ENCODE peak calls at places on chromosomes 2 and 18, in six cellular contexts. L, F, N, D, G and I are unnamed samples.
A peak's percentile ranks its signal among the peaks of the same experiment; 100 is the strongest.

GRCh38 chr2:148907085-148907785 is 32.2 kb downstream of the KIF5C start:
- DNase-seq in L (no peak), F (no peak), N (no peak), D (no peak), G (no peak), I (no peak)

GRCh38 chr2:38268691-38269309 is 108.3 kb downstream of the ATL2 start:
- DNase-seq in L (no peak), F (peak; percentile 97), N (no peak), D (no peak), G (peak; percentile 46), I (no peak)

GRCh38 chr2:26805241-26805676 is 19.4 kb downstream of the CENPA start:
- DNase-seq in L (no peak), F (peak; percentile 57), N (no peak), D (no peak), G (peak; percentile 26), I (no peak)

GRCh38 chr2:227862227-227862740 is 9.1 kb upstream of the DAW1 start:
- DNase-seq in L (no peak), F (peak; percentile 86), N (no peak), D (no peak), G (no peak), I (peak; percentile 56)

GRCh38 chr2:131045925-131046579 is 47.2 kb downstream of the FAM168B start:
- DNase-seq in L (no peak), F (no peak), N (no peak), D (no peak), G (no peak), I (no peak)

GRCh38 chr2:107336536-107336935 is 450.6 kb upstream of the ST6GAL2 start:
- DNase-seq in L (no peak), F (peak; percentile 3), N (no peak), D (no peak), G (no peak), I (no peak)

GRCh38 chr2:144692661-144693060 is 172.7 kb upstream of the ZEB2 start:
- DNase-seq in L (no peak), F (no peak), N (no peak), D (no peak), G (no peak), I (no peak)

GRCh38 chr2:5982217-5982910 is 290.2 kb downstream of the SOX11 start:
- DNase-seq in L (no peak), F (no peak), N (no peak), D (no peak), G (no peak), I (no peak)

GRCh38 chr2:2849464-2850217 is 518.6 kb upstream of the MYT1L start:
- DNase-seq in L (no peak), F (no peak), N (no peak), D (no peak), G (no peak), I (no peak)

GRCh38 chr2:70199320-70199864 is 8.6 kb upstream of the C2orf42 start:
- DNase-seq in L (no peak), F (no peak), N (no peak), D (no peak), G (no peak), I (no peak)
- TF ChIP-seq CTCF in L (no peak), F (no peak), N (no peak), D (no peak), G (no peak), I (no peak)

GRCh38 chr18:4063545-4063944 is 391.6 kb downstream of the DLGAP1 start:
- DNase-seq in L (no peak), F (no peak), N (no peak), D (no peak), G (no peak), I (no peak)
- H3K9me3 ChIP-seq in L (peaks cover 28% of the 10 kb centered on the region), F (no peaks in the 10 kb centered on the region), N (no peaks in the 10 kb centered on the region), D (peaks cover 12% of the 10 kb centered on the region), G (peaks cover 6% of the 10 kb centered on the region), I (no peaks in the 10 kb centered on the region)

GRCh38 chr18:24273596-24273995 is 124.0 kb downstream of the OSBPL1A start:
- DNase-seq in L (no peak), F (no peak), N (no peak), D (no peak), G (no peak), I (no peak)

GRCh38 chr18:24268784-24269550 is 128.7 kb downstream of the OSBPL1A start:
- DNase-seq in L (peak; percentile 60), F (no peak), N (no peak), D (peak; percentile 38), G (no peak), I (no peak)

GRCh38 chr18:24271381-24272331 is 126.0 kb downstream of the OSBPL1A start:
- DNase-seq in L (peak; percentile 80), F (peak; percentile 71), N (peak; percentile 70), D (peak; percentile 68), G (no peak), I (peak; percentile 79)

GRCh38 chr18:24270358-24270936 is 127.2 kb downstream of the OSBPL1A start:
- DNase-seq in L (no peak), F (peak; percentile 15), N (no peak), D (no peak), G (no peak), I (no peak)

GRCh38 chr18:24270937-24271380 is 126.7 kb downstream of the OSBPL1A start:
- DNase-seq in L (no peak), F (peak; percentile 49), N (no peak), D (no peak), G (no peak), I (no peak)
- H3K4me3 ChIP-seq in L (peak overlapping the region; percentile 63), F (peak overlapping the region; percentile 78), N (peak overlapping the region; percentile 57), D (peak overlapping the region; percentile 36), G (peak overlapping the region; percentile 82), I (peak overlapping the region; percentile 75)

DNA sequence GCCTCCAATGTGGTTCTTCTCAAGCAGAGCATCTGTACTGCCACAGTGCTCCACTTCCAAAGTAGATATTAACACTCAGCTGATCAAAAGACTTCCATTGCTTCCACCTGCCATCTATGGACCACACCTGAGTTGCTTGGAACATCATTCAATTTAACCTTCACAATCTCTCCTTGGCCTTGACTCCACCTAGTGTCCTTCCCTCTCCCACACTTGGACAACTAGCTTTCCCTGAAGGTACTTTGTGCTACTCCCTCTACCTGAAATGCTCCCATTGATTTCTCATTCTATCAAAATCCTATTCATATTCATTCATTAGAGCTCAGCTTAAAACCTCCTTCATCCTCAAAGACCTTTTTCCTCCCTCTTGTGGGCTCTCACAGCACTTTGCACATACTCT is 48.7 kb downstream of the SOWAHC start:
- DNase-seq in L (no peak), F (no peak), N (no peak), D (no peak), G (no peak), I (no peak)
- TF ChIP-seq CTCF in L (peak; percentile 72), F (no peak), N (no peak), D (no peak), G (no peak), I (no peak)

DNA sequence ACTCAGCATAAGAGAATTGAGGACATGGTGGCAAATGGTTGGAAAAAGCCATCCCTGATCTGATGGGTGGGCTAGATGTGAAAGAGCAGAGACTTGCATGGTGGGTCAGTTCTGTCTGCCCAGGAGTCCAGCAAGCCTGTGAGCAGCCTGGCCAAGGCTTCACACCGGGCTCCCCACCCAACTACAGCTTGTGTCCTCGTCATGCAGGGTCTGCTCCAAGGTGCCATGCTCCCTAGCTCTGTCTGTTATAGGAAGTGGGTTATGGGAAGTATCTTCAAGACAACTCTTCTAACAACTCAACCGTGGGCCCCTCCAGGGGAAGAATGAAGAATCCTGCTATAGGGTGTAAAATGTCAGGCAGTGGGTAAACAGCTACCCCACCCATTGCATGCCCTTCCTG is 97.4 kb downstream of the ADD2 start:
- DNase-seq in L (no peak), F (no peak), N (no peak), D (no peak), G (no peak), I (no peak)
- H3K9me3 ChIP-seq in L (no peaks in the 10 kb centered on the region), F (no peaks in the 10 kb centered on the region), N (no peaks in the 10 kb centered on the region), D (no peaks in the 10 kb centered on the region), G (no peaks in the 10 kb centered on the region), I (no peaks in the 10 kb centered on the region)

GRCh38 chr2:161131074-161131680 is 29.1 kb upstream of the TANK start:
- DNase-seq in L (no peak), F (no peak), N (no peak), D (no peak), G (no peak), I (no peak)

GRCh38 chr2:161134547-161135518 is 25.4 kb upstream of the TANK start:
- DNase-seq in L (peak; percentile 54), F (no peak), N (no peak), D (no peak), G (no peak), I (no peak)

GRCh38 chr2:161131804-161132203 is 28.4 kb upstream of the TANK start:
- DNase-seq in L (no peak), F (no peak), N (no peak), D (no peak), G (no peak), I (no peak)

GRCh38 chr2:161136194-161136593 is 24.0 kb upstream of the TANK start:
- DNase-seq in L (no peak), F (no peak), N (no peak), D (no peak), G (no peak), I (no peak)

DNA sequence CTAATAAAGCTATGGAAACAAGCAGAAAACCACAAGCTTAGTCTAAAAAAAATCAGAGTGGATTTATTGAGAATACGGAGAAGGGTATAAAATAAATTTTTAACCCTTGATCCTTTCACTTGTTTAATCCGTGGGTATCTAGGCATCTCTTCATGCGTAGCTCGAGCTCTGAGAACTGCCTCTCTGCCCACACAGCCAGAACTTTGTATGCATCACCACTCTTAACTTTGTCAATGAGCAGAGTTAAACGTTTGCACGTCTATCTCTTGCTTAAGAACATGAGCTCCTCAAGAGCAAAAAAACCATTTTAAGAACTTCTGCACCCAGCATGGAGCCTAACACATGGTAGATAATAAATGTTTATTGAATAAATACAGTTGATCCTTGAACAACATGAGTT is 26.9 kb upstream of the TANK start:
- DNase-seq in L (no peak), F (no peak), N (no peak), D (no peak), G (no peak), I (no peak)
- H3K4me3 ChIP-seq in L (no peak overlapping the region), F (no peak overlapping the region), N (no peak overlapping the region), D (no peak overlapping the region), G (no peak overlapping the region), I (no peak overlapping the region)

GRCh38 chr2:201622306-201622705 is 21.0 kb downstream of the TMEM237 start:
- DNase-seq in L (no peak), F (no peak), N (no peak), D (no peak), G (no peak), I (no peak)

GRCh38 chr2:201621293-201621999 is 21.9 kb downstream of the TMEM237 start:
- DNase-seq in L (no peak), F (no peak), N (no peak), D (no peak), G (no peak), I (no peak)

GRCh38 chr2:201618744-201619654 is 24.3 kb downstream of the TMEM237 start:
- DNase-seq in L (no peak), F (peak; percentile 78), N (peak; percentile 79), D (no peak), G (peak; percentile 59), I (peak; percentile 85)
- TF ChIP-seq CTCF in L (no peak), F (peak; percentile 40), N (peak; percentile 29), D (no peak), G (peak; percentile 42), I (peak; percentile 19)